ENCODE peak calls at places on chromosomes 13 and 19, in nine cellular contexts. L is breast epithelium; S is aorta; Y is naive thymus-derived CD4-positive, alpha-beta T cell; C is esophagus squamous epithelium; H is BE2C; M is heart right ventricle; I is HAP-1; R is body of pancreas. F is an unnamed sample. For H3K4me1, the result is how much of the 10 kb centered on the place peaks cover.

GRCh38 chr19:41327499-41328156 is 17.7 kb downstream of the CCDC97 start:
- DNase-seq in I (no peak), C (peak), L (peak), H (peak), S (peak), Y (peak), M (peak), R (peak), F (peak)

GRCh38 chr13:105971312-105971711 is 564.1 kb downstream of the EFNB2 start:
- DNase-seq in I (no peak), Y (no peak), S (no peak), L (no peak), H (peak), C (no peak), M (no peak), R (no peak), F (no peak)

GRCh38 chr19:45558399-45558878 is 26.2 kb downstream of the OPA3 start:
- DNase-seq in Y (peak), S (no peak), C (no peak), R (peak), L (no peak), M (no peak), H (peak), I (peak), F (peak)

GRCh38 chr13:30895773-30896172 is 10.3 kb upstream of the MEDAG start:
- DNase-seq in C (no peak), H (no peak), L (peak), M (peak), Y (no peak), R (no peak), S (peak), I (no peak), F (peak)

GRCh38 chr13:27980280-27980998 is 8.1 kb downstream of the URAD start:
- DNase-seq in H (no peak), Y (no peak), C (no peak), S (no peak), L (no peak), I (no peak), R (no peak), M (no peak), F (no peak)

GRCh38 chr19:54684537-54684936 is 21.8 kb downstream of the LILRB4 start:
- DNase-seq in S (no peak), I (peak), C (no peak), R (no peak), H (no peak), Y (no peak), M (no peak), L (no peak), F (no peak)

GRCh38 chr19:16589917-16590316 is 17.7 kb upstream of the SLC35E1 start:
- DNase-seq in Y (no peak), I (no peak), H (no peak), S (no peak), R (no peak), L (no peak), M (no peak), C (no peak), F (no peak)

GRCh38 chr13:45042539-45042938 is 53.2 kb downstream of the GPALPP1 start:
- DNase-seq in H (no peak), R (no peak), Y (no peak), S (no peak), M (no peak), L (no peak), I (no peak), C (no peak), F (no peak)

GRCh38 chr13:42660367-42660965 is 86.5 kb downstream of the TNFSF11 start:
- DNase-seq in R (no peak), H (no peak), I (no peak), L (no peak), Y (no peak), C (no peak), M (no peak), S (no peak), F (no peak)

GRCh38 chr13:96898212-96898611 is 96.1 kb downstream of the OXGR1 start:
- DNase-seq in R (no peak), I (no peak), Y (no peak), L (no peak), H (no peak), S (no peak), C (no peak), M (no peak), F (no peak)

GRCh38 chr19:5567360-5567970 is at the start of gene TINCR:
- DNase-seq in C (no peak), S (no peak), I (no peak), H (peak), R (no peak), Y (no peak), M (no peak), L (no peak), F (no peak)

GRCh38 chr19:23779645-23780044 is 21.0 kb upstream of the ZNF681 start:
- DNase-seq in M (no peak), Y (no peak), R (no peak), S (no peak), C (no peak), H (no peak), L (no peak), I (no peak), F (no peak)

GRCh38 chr13:74194856-74195255 is 60.7 kb upstream of the KLF12 start:
- DNase-seq in L (no peak), H (no peak), Y (peak), R (no peak), C (no peak), M (no peak), I (no peak), S (no peak), F (no peak)

GRCh38 chr13:71028884-71029283 is 838.1 kb downstream of the DACH1 start:
- DNase-seq in L (no peak), S (no peak), C (no peak), I (no peak), Y (no peak), H (no peak), M (no peak), R (no peak), F (no peak)

GRCh38 chr13:46377554-46377953 is 9.5 kb downstream of the RUBCNL start:
- DNase-seq in M (no peak), S (no peak), H (no peak), R (no peak), I (no peak), L (no peak), Y (no peak), C (no peak), F (no peak)
- H3K4me1 ChIP-seq in M (under half), S (under half), H (under half), R (under half), I (under half), L (under half), Y (under half), C (under half), F (under half)

GRCh38 chr19:18322759-18323460 is at the start of gene LSM4:
- DNase-seq in R (peak), C (peak), M (peak), S (peak), I (peak), L (peak), H (peak), Y (peak), F (peak)

GRCh38 chr19:18319591-18320135 is 3.2 kb downstream of the LSM4 start:
- DNase-seq in M (no peak), I (no peak), S (no peak), C (no peak), L (no peak), H (no peak), Y (no peak), R (peak), F (no peak)

GRCh38 chr19:18321729-18322091 is 1.2 kb downstream of the LSM4 start:
- DNase-seq in S (no peak), H (no peak), R (no peak), I (no peak), C (no peak), M (no peak), L (no peak), Y (peak), F (no peak)

GRCh38 chr19:18322318-18322758 is 538 bp downstream of the LSM4 start:
- DNase-seq in L (no peak), M (no peak), R (no peak), H (peak), C (no peak), S (no peak), I (peak), Y (peak), F (peak)

DNA sequence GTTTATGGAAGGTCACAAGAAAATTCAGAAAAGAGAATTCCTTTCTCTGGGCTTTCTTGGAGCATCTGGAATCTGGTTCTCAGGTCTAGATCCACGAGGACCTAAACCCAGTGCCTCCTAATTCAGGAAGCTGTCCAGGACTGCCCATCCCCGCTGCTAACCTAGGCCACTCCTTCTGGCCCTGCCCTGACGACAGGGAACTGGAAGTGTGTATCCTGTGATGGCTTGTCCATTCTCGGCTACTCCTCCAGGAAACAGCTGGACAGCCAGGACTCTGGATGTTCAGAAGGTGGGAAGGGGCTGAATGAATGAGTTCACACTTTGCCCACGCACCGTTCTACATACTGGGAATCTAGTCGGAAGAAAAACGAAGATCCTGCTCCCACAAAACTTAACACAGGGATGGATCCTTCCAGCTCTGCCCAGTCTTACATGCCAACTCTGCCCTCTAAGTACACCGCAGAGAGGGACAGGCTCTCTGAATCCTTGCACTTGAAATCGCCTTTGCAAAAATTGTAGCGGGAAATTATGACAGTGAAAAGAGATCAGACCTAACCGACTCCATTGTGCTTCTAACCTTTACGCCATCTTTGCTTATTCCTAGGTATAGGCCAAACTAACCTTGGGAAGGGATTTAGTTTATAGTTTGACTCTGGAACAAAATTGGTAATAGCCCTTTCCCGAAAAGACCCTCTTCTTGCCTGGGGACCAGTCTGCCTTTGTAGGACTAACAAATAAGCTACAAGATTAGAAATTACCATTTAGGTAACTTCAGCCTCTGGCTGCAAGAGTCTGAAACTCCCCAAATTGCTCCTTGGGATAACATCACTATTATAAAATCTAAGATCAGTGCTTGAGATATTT is 1.8 kb downstream of the LSM4 start:
- DNase-seq in C (no peak), R (no peak), Y (no peak), M (no peak), H (no peak), I (no peak), L (no peak), S (no peak), F (no peak)
- H3K4me1 ChIP-seq in C (under half), R (half or more), Y (half or more), M (half or more), H (under half), I (under half), L (under half), S (under half), F (half or more)

GRCh38 chr19:18765224-18765623 is 25.9 kb downstream of the COMP start:
- DNase-seq in Y (no peak), S (no peak), H (no peak), M (no peak), C (no peak), I (no peak), L (no peak), R (no peak), F (no peak)
- H3K4me1 ChIP-seq in Y (under half), S (under half), H (under half), M (under half), C (under half), I (under half), L (under half), R (under half), F (under half)

GRCh38 chr19:32687681-32688080 is 3.9 kb upstream of the NUDT19 start:
- DNase-seq in Y (no peak), S (no peak), M (no peak), C (no peak), I (no peak), H (no peak), R (no peak), L (no peak), F (no peak)

GRCh38 chr19:32691291-32691951 is at the start of gene NUDT19:
- DNase-seq in C (no peak), Y (peak), L (peak), S (peak), H (peak), I (peak), R (peak), M (peak), F (peak)

GRCh38 chr19:32688315-32688714 is 3.3 kb upstream of the NUDT19 start:
- DNase-seq in I (no peak), M (no peak), C (no peak), S (no peak), Y (no peak), H (no peak), R (no peak), L (no peak), F (peak)

GRCh38 chr19:32692727-32693061 is 1.1 kb downstream of the NUDT19 start:
- DNase-seq in H (no peak), L (no peak), S (no peak), R (no peak), C (no peak), Y (no peak), M (no peak), I (no peak), F (no peak)

GRCh38 chr19:32691952-32692726 is 518 bp downstream of the NUDT19 start:
- DNase-seq in R (peak), M (peak), I (peak), S (peak), L (no peak), C (peak), H (no peak), Y (peak), F (peak)
- H3K4me1 ChIP-seq in R (half or more), M (half or more), I (under half), S (under half), L (under half), C (under half), H (under half), Y (under half), F (under half)

DNA sequence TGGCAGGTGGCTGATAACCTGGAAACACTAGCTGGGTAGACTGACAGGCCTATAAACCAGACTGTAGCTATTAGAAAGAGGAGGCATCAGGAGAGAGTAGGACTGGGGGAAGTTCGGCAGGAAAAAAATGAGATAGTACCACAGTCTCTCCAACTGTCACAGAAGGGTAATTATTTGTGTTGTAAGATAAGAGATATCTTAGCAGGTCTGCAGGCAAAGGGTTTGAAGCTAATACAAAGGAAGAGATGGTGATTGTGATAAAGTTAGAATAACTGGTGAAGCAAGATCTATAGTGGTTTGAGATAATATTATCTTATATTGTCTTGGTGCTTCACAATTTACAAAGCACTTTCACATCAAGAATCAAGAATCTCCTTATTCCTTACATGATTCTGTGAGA is 41.7 kb downstream of the MIPEP start:
- DNase-seq in Y (no peak), R (no peak), L (no peak), I (no peak), M (no peak), S (no peak), H (no peak), C (no peak), F (no peak)
- H3K4me1 ChIP-seq in Y (under half), R (under half), L (under half), I (under half), M (under half), S (under half), H (under half), C (under half), F (under half)

GRCh38 chr13:114100446-114101320 is 31.7 kb downstream of the RASA3 start:
- DNase-seq in Y (no peak), I (peak), C (no peak), S (peak), R (peak), H (no peak), L (no peak), M (peak), F (peak)

GRCh38 chr13:114101325-114101821 is 31.1 kb downstream of the RASA3 start:
- DNase-seq in S (peak), Y (no peak), R (no peak), C (no peak), M (peak), H (no peak), I (no peak), L (no peak), F (no peak)

GRCh38 chr13:114104626-114105350 is 27.6 kb downstream of the RASA3 start:
- DNase-seq in R (no peak), H (no peak), M (peak), Y (no peak), S (peak), L (no peak), C (no peak), I (no peak), F (no peak)

GRCh38 chr13:114101831-114102520 is 30.4 kb downstream of the RASA3 start:
- DNase-seq in R (no peak), Y (no peak), C (no peak), L (no peak), H (no peak), M (peak), S (peak), I (no peak), F (peak)

DNA sequence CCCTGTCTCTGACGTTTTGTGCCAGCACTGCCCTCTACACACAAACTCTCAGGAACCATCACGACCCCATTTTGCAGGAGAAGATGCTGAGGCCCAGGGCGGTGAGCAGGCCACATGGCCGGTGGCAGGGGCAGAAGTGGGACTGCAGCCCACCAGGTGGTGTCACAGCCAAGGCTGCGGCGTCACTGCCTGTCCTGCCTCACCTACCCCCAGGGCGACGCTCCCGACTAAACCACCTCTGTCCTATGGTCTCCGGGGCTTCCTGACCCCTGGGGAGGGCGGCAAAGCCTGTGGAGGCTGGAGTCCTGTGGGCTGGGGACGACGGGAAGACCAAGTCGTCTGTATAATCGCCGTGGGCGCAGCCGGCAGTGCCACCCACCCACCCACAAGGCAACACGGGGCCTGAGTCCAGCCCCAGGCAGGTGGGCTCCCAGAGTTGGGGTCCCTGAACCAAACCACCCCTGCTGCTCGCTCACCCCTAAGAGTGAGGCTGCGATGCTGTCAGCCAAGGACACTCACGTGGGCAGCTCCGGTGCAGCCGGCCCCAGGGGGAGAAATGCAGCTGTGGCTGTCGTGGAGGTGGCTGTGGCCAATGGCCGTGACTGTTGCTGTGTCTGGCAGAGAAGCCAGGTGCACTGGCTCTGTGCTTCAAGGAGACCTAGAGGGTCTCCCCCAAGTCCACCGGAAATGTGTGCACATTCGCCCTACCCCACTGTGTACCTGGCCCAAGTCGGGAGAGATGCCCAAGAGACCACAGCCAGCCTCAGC is 29.7 kb downstream of the RASA3 start:
- DNase-seq in R (no peak), S (peak), L (no peak), Y (no peak), M (peak), C (no peak), I (no peak), H (peak), F (peak)
- H3K4me1 ChIP-seq in R (under half), S (under half), L (under half), Y (half or more), M (under half), C (under half), I (under half), H (under half), F (under half)

GRCh38 chr13:112710855-112711527 is 21.2 kb downstream of the ATP11A start:
- DNase-seq in L (no peak), Y (no peak), H (no peak), C (no peak), M (no peak), S (peak), R (peak), I (no peak), F (peak)
- H3K4me1 ChIP-seq in L (under half), Y (under half), H (under half), C (under half), M (under half), S (under half), R (under half), I (under half), F (under half)

GRCh38 chr13:69319659-69320058 is 788.0 kb upstream of the ATXN8OS start:
- DNase-seq in M (no peak), R (no peak), L (no peak), C (no peak), I (no peak), H (no peak), S (no peak), Y (no peak), F (no peak)

GRCh38 chr13:69324109-69324886 is 783.3 kb upstream of the ATXN8OS start:
- DNase-seq in H (no peak), M (no peak), R (no peak), C (no peak), L (no peak), S (no peak), Y (no peak), I (no peak), F (no peak)
- H3K4me1 ChIP-seq in H (under half), M (under half), R (under half), C (under half), L (under half), S (under half), Y (under half), I (under half), F (under half)

GRCh38 chr19:12788682-12789097 is 2.6 kb upstream of the JUNB start:
- DNase-seq in Y (no peak), M (peak), C (no peak), L (peak), R (peak), H (peak), S (peak), I (peak), F (peak)
- H3K4me1 ChIP-seq in Y (under half), M (half or more), C (half or more), L (under half), R (half or more), H (under half), S (under half), I (under half), F (half or more)

GRCh38 chr13:113744197-113745000 is 14.6 kb upstream of the TMEM255B start:
- DNase-seq in M (no peak), L (no peak), H (peak), C (no peak), Y (no peak), S (peak), I (no peak), R (no peak), F (no peak)

GRCh38 chr13:113743366-113744195 is 15.4 kb upstream of the TMEM255B start:
- DNase-seq in C (no peak), H (peak), L (no peak), R (no peak), I (no peak), M (no peak), S (peak), Y (no peak), F (peak)

GRCh38 chr13:113742000-113742441 is 17.0 kb upstream of the TMEM255B start:
- DNase-seq in R (no peak), C (no peak), M (no peak), S (peak), Y (no peak), H (peak), L (no peak), I (peak), F (no peak)

GRCh38 chr13:113741101-113741731 is 17.8 kb upstream of the TMEM255B start:
- DNase-seq in Y (peak), S (peak), H (no peak), R (no peak), L (no peak), I (no peak), C (no peak), M (no peak), F (no peak)

DNA sequence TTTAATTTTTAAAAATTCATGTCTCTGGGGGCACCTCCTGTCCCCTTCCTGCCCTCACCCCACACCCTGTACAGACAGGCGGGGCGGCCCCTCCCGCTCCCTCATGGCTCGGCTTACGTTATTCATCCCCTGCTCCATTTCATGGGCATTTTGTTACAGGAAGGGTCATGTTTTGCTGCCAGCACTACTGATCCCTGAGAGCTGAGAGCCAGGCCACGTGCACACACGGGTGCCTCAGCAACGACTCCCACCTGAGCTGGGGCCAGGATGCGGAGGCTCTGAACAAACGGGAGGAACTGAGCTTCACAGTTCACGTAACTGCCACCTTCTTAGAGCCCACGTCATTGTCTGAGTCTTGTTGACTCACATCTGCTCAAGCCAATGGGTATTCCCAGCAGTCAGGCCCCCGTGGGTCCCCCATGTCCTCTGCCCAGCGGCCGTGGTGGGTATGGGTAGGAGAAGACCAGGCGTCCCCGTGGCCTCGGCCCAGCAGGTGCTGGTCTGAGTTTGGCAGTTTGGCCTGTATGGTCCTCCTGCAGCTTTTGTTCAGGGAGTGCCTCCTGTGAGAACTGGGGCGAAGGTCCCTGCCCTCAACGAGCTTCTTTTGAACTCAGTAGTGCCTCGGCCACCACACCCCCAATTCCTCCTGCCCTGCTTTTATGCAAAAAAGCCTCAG is 16.4 kb upstream of the TMEM255B start:
- DNase-seq in R (no peak), C (no peak), H (peak), Y (no peak), S (peak), M (no peak), L (no peak), I (no peak), F (no peak)
- H3K4me1 ChIP-seq in R (under half), C (under half), H (under half), Y (under half), S (under half), M (under half), L (under half), I (under half), F (under half)

F was measured in heart left ventricle.